ENCODE peak calls at places on chromosomes 12 and 14, in four cellular contexts. D is WTC11, I is HepG2, T is K562. F is an unnamed sample.

GRCh38 chr14:61638595-61639391 is 56.5 kb upstream of the HIF1A start:
- DNase-seq in D (no peak), I (no peak), T (no peak), F (no peak)

GRCh38 chr14:104314251-104314941 is 176.0 kb downstream of the KIF26A start:
- DNase-seq in D (peak), I (no peak), T (no peak), F (no peak)

GRCh38 chr12:124738636-124739467 is 124.8 kb downstream of the SCARB1 start:
- DNase-seq in D (no peak), I (peak), T (peak), F (no peak)

GRCh38 chr12:104674083-104674482 is 217.3 kb downstream of the CHST11 start:
- DNase-seq in D (no peak), I (no peak), T (no peak), F (peak)

GRCh38 chr14:53723221-53723620 is 233.4 kb downstream of the BMP4 start:
- DNase-seq in D (no peak), I (no peak), T (no peak), F (no peak)

GRCh38 chr14:23182372-23183014 is 967 bp downstream of the SLC7A8 start:
- DNase-seq in D (peak), I (no peak), T (no peak), F (no peak)

GRCh38 chr14:61608245-61609142 is 86.8 kb upstream of the HIF1A start:
- DNase-seq in D (no peak), I (peak), T (no peak), F (peak)

GRCh38 chr14:61471297-61471980 is 150.1 kb downstream of the PRKCH start:
- DNase-seq in D (no peak), I (no peak), T (no peak), F (peak)

GRCh38 chr12:120241561-120242274 is 23.8 kb downstream of the PXN start:
- DNase-seq in D (no peak), I (no peak), T (no peak), F (no peak)

GRCh38 chr14:88492272-88493089 is 62.3 kb downstream of the PTPN21 start:
- DNase-seq in D (peak), I (peak), T (peak), F (peak)

GRCh38 chr12:127459166-127459565 is 807.8 kb upstream of the TMEM132C start:
- DNase-seq in D (no peak), I (no peak), T (no peak), F (no peak)

GRCh38 chr12:25252946-25253345 is 2.2 kb upstream of the KRAS start:
- DNase-seq in D (no peak), I (no peak), T (no peak), F (no peak)

GRCh38 chr12:122947352-122947792 is 18.9 kb downstream of the ABCB9 start:
- DNase-seq in D (no peak), I (no peak), T (no peak), F (no peak)

GRCh38 chr12:131066207-131066885 is 112.6 kb downstream of the ADGRD1 start:
- DNase-seq in D (no peak), I (no peak), T (no peak), F (no peak)

GRCh38 chr12:111596985-111597730 is 2.0 kb downstream of the ATXN2 start:
- DNase-seq in D (peak), I (peak), T (peak), F (peak)

GRCh38 chr12:83573676-83574075 is 887.0 kb downstream of the TMTC2 start:
- DNase-seq in D (no peak), I (no peak), T (peak), F (no peak)
- TF ChIP-seq FOXJ3 in D (no peak), I (no peak), T (no peak), F (no peak)

GRCh38 chr12:39490500-39491276 is 47.8 kb upstream of the KIF21A start:
- DNase-seq in D (no peak), I (no peak), T (peak), F (no peak)
- TF ChIP-seq USF2 in D (no peak), I (no peak), T (no peak), F (no peak)

GRCh38 chr12:42969357-42969756 is 379.8 kb upstream of the PRICKLE1 start:
- DNase-seq in D (no peak), I (no peak), T (no peak), F (no peak)
- TF ChIP-seq FOXJ3 in D (no peak), I (no peak), T (no peak), F (no peak)

DNA sequence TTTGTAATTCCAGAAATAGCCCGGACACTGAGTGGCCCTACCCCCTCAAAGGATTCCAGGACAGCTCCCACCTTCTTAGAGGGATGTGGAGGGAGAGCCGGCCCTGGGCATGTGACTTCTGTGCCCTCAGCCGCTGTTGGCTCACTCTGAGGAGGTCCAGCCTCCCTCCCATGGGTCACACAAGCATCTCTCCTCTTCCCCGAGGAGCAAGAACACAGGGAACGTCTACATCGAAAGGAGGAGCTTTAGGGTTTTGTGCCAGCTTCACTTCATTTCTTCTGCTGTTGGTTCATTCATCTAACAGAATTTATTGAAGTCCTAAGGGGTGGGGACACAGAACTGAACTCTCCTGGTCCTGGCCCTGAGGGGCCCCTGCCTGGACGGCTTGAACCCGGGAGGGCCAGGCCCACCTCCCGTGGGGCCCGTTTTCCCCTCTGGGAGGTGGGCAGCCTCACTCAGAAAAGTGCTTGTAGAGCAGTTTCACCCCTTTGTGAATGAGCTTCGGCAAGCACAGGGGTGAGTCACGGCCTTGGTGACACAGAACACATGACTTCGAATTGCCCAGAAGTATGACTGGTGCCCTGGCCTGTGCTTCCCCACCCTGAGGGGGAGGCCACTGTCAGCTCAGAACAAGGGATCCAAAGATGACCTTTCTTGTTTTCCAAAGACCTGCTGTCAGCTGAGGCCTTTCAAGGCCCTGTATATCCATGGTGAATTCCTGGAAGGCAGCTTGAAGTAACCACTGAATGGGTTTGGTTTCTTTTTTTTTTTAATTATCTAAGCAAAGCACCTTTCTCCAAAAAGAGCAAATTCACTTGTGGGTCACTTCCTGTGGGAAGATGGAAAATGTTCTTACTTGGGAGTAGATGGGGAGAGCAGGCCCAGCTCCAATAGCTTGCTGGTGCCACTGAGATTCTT is 39.2 kb downstream of the NFKBIA start:
- DNase-seq in D (no peak), I (peak), T (peak), F (no peak)
- TF ChIP-seq USF2 in D (no peak), I (peak), T (peak), F (no peak)

DNA sequence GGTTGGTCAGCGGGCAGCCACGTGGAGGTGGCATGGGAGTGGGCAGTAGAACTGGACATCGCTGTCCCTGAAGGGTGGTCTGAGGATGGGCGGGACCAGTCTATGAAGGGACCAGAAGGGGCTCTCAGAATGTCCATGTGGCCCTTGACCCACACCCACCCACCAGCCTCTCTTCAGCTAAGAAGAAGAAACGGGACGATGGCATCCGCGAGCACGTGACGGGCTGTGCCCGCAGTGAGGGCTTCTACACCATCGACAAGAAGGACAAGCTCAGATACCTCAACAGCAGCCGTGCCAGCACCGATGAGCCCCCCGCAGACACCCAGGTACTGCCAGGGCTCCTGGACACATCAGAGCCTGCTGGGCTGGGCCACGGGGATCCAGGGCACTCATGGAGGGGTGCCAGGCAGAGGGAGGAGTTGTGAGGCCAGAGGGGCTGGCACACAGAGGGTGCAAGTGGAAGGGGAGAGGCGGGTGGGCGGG is 21.3 kb downstream of the SETD1B start:
- DNase-seq in D (no peak), I (no peak), T (no peak), F (no peak)
- TF ChIP-seq FOXJ3 in D (no peak), I (no peak), T (no peak), F (no peak)

GRCh38 chr12:41286426-41286825 is 98.3 kb downstream of the PDZRN4 start:
- DNase-seq in D (no peak), I (peak), T (no peak), F (no peak)
- TF ChIP-seq USF2 in D (no peak), I (no peak), T (no peak), F (no peak)

GRCh38 chr12:70002097-70002911 is 177.3 kb downstream of the MYRFL start:
- DNase-seq in D (no peak), I (no peak), T (no peak), F (no peak)
- TF ChIP-seq FOXJ3 in D (no peak), I (no peak), T (no peak), F (no peak)

GRCh38 chr14:71651228-71651627 is 281.0 kb upstream of the RGS6 start:
- DNase-seq in D (no peak), I (no peak), T (no peak), F (no peak)
- TF ChIP-seq USF2 in D (no peak), I (no peak), T (no peak), F (no peak)

F was measured in SK-N-SH.